ENCODE peak calls at places on chromosomes 6 and 20, in five cellular contexts. Z is upper lobe of left lung, C is fibroblast of lung, B is IMR-90, Y is endothelial cell of umbilical vein. U is an unnamed sample. For H3K27me3, the result is how much of the 10 kb centered on the place peaks cover.

GRCh38 chr20:19354950-19355349 is 142.5 kb downstream of the SLC24A3 start:
- DNase-seq in C (no peak), B (no peak), Y (no peak), Z (no peak), U (no peak)

GRCh38 chr6:31529329-31530150 is 778 bp downstream of the MCCD1 start:
- DNase-seq in Z (no peak), C (no peak), B (no peak), Y (no peak), U (no peak)

GRCh38 chr20:23669327-23669726 is 19.5 kb downstream of the CST4 start:
- DNase-seq in Y (no peak), B (no peak), Z (no peak), C (no peak), U (no peak)

GRCh38 chr6:108113557-108114519 is 39.3 kb upstream of the OSTM1 start:
- DNase-seq in Y (peak), Z (no peak), B (peak), C (peak), U (peak)

GRCh38 chr6:92577077-92577719 is 842.2 kb downstream of the EPHA7 start:
- DNase-seq in Z (no peak), C (peak), Y (peak), B (peak), U (no peak)

GRCh38 chr6:155313602-155314091 is 637 bp downstream of the TFB1M start:
- DNase-seq in Z (peak), Y (no peak), B (no peak), C (no peak), U (peak)

GRCh38 chr20:23873370-23874015 is 6.1 kb downstream of the CST5 start:
- DNase-seq in C (no peak), Z (no peak), B (no peak), Y (no peak), U (no peak)

GRCh38 chr6:123515715-123516114 is 121.0 kb downstream of the TRDN start:
- DNase-seq in Z (no peak), Y (no peak), B (no peak), C (peak), U (no peak)

GRCh38 chr6:129267028-129267427 is 384.1 kb downstream of the LAMA2 start:
- DNase-seq in Z (no peak), B (no peak), C (no peak), Y (no peak), U (no peak)

GRCh38 chr6:34839696-34840352 is 47.9 kb downstream of the BLTP3A start:
- DNase-seq in C (no peak), B (peak), Z (no peak), Y (no peak), U (no peak)

GRCh38 chr6:26025047-26025893 is 62.0 kb upstream of the HFE start:
- DNase-seq in C (peak), B (peak), Y (peak), Z (peak), U (no peak)

GRCh38 chr20:41032243-41032642 is 3.6 kb downstream of the TOP1 start:
- DNase-seq in Z (no peak), Y (no peak), C (peak), B (peak), U (no peak)

GRCh38 chr6:35140991-35141720 is at the start of gene TCP11:
- DNase-seq in C (no peak), Y (no peak), Z (no peak), B (no peak), U (no peak)

GRCh38 chr6:107244082-107244741 is 128.9 kb upstream of the BEND3 start:
- DNase-seq in Y (no peak), C (no peak), Z (no peak), B (no peak), U (no peak)

GRCh38 chr20:6407163-6407562 is 284.3 kb upstream of the FERMT1 start:
- DNase-seq in Y (no peak), B (peak), Z (no peak), C (no peak), U (no peak)

GRCh38 chr6:11277275-11278206 is 45.1 kb upstream of the NEDD9 start:
- DNase-seq in C (peak), B (peak), Y (peak), Z (no peak), U (no peak)

GRCh38 chr20:706366-706885 is 30.8 kb upstream of the SCRT2 start:
- DNase-seq in B (no peak), Z (no peak), Y (no peak), C (no peak), U (no peak)

GRCh38 chr20:1103751-1104150 is 14.7 kb upstream of the PSMF1 start:
- DNase-seq in Z (no peak), B (no peak), Y (no peak), C (no peak), U (no peak)

GRCh38 chr6:27889628-27890315 is 22.4 kb downstream of the OR2B2 start:
- DNase-seq in B (no peak), C (no peak), Z (no peak), Y (no peak), U (no peak)

GRCh38 chr20:62289131-62289530 is 13.7 kb upstream of the ADRM1 start:
- DNase-seq in B (no peak), C (no peak), Z (no peak), Y (no peak), U (no peak)

GRCh38 chr20:25117961-25118360 is 36.0 kb upstream of the VSX1 start:
- DNase-seq in Y (no peak), C (no peak), Z (no peak), B (no peak), U (no peak)
- TF ChIP-seq CTCF in Y (no peak), C (no peak), Z (no peak), B (no peak), U (no peak)

DNA sequence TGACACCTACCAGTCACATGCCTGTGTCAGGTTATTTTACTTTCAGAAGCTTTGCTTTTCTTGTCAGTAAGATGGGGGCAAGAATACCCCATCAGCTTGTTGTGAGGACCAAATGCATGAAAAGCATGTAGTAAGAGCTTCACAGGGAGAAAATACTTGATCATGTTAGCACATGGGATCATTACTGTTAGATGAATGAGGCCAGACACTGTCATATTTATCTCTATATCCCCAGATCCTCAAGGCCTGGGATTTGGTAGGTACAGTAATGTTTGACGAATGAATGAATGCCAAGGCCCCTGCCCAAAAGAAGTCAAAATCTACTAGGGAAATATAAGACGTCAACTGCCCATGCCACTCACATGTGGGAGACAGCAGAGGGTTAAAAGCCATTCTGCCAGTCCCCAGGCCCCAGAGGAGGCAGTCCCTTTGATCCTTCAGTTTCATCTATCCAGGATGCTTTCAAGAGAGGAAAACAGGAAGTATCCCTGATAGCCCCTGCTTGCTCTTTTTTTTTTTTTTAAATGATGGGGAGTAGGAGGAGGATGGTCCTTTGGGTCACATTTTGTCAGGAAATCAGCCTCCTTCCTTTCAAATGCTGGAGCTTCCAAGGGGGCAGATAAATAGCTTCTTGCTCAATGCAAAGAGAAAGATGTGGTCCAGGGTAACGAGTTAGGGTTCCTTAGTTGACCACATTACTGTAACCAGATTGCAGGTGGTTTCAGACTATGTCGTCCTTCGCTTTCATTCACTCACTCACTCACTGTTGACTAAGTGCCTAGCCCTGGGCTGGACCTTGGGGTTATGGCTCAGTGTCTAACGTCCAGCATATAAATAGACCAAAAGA is 64.8 kb upstream of the PIM1 start:
- DNase-seq in C (no peak), Y (no peak), B (no peak), Z (no peak), U (no peak)
- H3K4me3 ChIP-seq in C (no peak), Y (no peak), B (no peak), Z (no peak), U (no peak)

GRCh38 chr6:42045538-42046460 is 4.5 kb upstream of the TAF8 start:
- DNase-seq in C (peak), B (peak), Z (peak), Y (peak), U (peak)

GRCh38 chr6:42046491-42047219 is 3.7 kb upstream of the TAF8 start:
- DNase-seq in C (peak), B (peak), Z (no peak), Y (peak), U (no peak)

GRCh38 chr6:42042108-42042507 is 8.2 kb upstream of the TAF8 start:
- DNase-seq in B (no peak), Y (no peak), C (no peak), Z (no peak), U (no peak)

GRCh38 chr6:42041131-42042055 is 8.9 kb upstream of the TAF8 start:
- DNase-seq in C (peak), B (no peak), Z (no peak), Y (no peak), U (no peak)

DNA sequence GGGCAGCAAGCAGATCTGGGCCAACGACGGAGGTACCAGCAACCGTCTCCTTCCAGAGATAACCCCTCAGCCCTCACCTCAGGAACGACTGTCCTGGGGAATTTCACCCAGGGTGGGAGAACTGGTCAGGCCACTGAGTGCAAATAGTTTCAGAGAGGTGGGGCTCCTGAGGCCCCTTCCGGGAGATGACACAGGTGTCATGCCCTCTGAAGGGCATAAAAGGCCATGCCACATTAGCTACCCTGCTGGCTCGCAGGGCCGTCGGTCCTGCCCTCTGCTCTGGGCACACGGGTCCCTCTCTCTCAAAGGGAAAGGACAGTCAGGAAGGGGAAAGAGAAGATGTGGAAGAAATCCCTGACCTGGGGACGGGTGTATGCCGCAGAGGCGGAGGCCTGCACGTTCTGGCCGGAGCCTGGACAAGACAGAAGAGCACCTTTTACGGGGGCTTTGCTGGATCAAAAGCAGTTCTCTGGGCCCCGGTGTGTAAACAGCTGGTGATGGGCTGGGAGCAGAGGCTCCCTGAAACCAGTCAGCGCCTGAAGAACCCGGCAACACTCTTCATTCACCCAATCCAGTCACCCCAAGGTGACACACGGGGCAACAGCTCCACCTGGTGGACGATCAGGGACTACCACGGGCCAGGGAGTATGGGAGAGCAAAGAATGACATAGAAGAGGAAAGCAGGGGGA is 6.4 kb upstream of the TAF8 start:
- DNase-seq in C (peak), Y (peak), Z (peak), B (peak), U (peak)
- H3K27me3 ChIP-seq in C (under half), Y (under half), Z (under half), B (under half), U (under half)

GRCh38 chr6:41462033-41462432 is 84.1 kb upstream of the FOXP4 start:
- DNase-seq in Y (no peak), C (no peak), Z (no peak), B (no peak), U (no peak)
- TF ChIP-seq CTCF in Y (no peak), C (no peak), Z (no peak), B (no peak), U (no peak)

GRCh38 chr6:54386295-54386694 is 78.1 kb downstream of the TINAG start:
- DNase-seq in Z (no peak), Y (no peak), C (no peak), B (no peak), U (no peak)
- H3K4me3 ChIP-seq in Z (no peak), Y (no peak), C (no peak), B (no peak), U (no peak)

DNA sequence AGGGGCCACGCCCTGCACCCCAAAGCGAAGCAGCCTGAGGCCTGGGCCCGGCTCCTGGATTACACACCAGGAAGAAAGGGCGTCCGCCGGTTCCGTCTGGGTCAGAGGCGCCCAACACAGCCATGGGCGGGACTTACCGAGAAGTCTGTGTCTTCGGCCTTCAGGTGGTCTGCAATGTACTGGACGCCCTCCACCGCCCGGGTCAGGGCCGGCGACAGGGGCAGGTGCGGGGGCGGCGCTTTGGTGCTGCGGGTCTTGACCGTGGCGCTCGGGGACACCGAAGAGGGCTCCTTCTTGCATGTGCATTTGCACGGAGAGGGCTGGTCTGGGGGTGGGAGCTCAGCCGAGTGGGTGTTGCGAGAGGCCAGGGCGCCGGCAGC is 11.6 kb downstream of the CHRNA4 start:
- DNase-seq in Y (no peak), Z (no peak), B (no peak), C (no peak), U (no peak)
- H3K27me3 ChIP-seq in Y (under half), Z (under half), B (under half), C (under half), U (under half)

U was measured in body of pancreas.